ENCODE peak calls at places on chromosomes 16 and 17, in ten cellular contexts. G is H9, E is adrenal gland, Y is K562, P is body of pancreas, J is endothelial cell, D is testis, L is heart left ventricle, W is DND-41, Q is nephron progenitor cell. C is an unnamed sample.

GRCh38 chr17:59702304-59702703 is 4.9 kb downstream of the PTRH2 start:
- DNase-seq in E (no peak), W (no peak), D (no peak), G (no peak), Q (no peak), Y (peak), L (no peak), P (no peak), J (no peak), C (no peak)

GRCh38 chr16:69847643-69848042 is 85.5 kb downstream of the WWP2 start:
- DNase-seq in J (no peak), P (no peak), Q (no peak), G (no peak), E (no peak), W (no peak), Y (no peak), L (no peak), D (no peak), C (no peak)

GRCh38 chr16:83720981-83721380 is 86.8 kb upstream of the HSBP1 start:
- DNase-seq in L (no peak), Y (no peak), W (no peak), D (no peak), E (no peak), P (no peak), Q (no peak), J (no peak), G (no peak), C (no peak)

GRCh38 chr16:57950382-57950781 is 20.5 kb downstream of the CNGB1 start:
- DNase-seq in W (no peak), D (no peak), E (no peak), J (no peak), L (no peak), Y (no peak), Q (no peak), G (no peak), P (no peak), C (no peak)

GRCh38 chr16:66703359-66704215 is 7.0 kb upstream of the CMTM4 start:
- DNase-seq in J (no peak), E (no peak), W (no peak), P (no peak), Y (peak), G (no peak), Q (no peak), L (no peak), D (no peak), C (no peak)

GRCh38 chr16:12260647-12261262 is 284.2 kb downstream of the SNX29 start:
- DNase-seq in G (peak), Y (peak), P (no peak), E (no peak), W (no peak), L (peak), D (peak), J (peak), Q (peak), C (no peak)

GRCh38 chr17:29836643-29837042 is 93.4 kb downstream of the SSH2 start:
- DNase-seq in Q (no peak), D (no peak), G (no peak), P (no peak), W (no peak), J (no peak), L (no peak), E (no peak), Y (no peak), C (no peak)

GRCh38 chr17:20121359-20122235 is 112.4 kb downstream of the SPECC1 start:
- DNase-seq in Y (peak), W (peak), G (peak), Q (peak), L (peak), J (peak), P (peak), D (peak), E (peak), C (peak)

GRCh38 chr17:68318103-68318991 is 27.1 kb downstream of the ARSG start:
- DNase-seq in L (no peak), Q (no peak), G (no peak), P (peak), W (no peak), E (peak), J (no peak), D (no peak), Y (no peak), C (no peak)

GRCh38 chr16:1105888-1106620 is 10.0 kb upstream of the C1QTNF8 start:
- DNase-seq in D (peak), W (peak), Y (peak), J (peak), P (peak), Q (peak), E (peak), L (peak), G (peak), C (peak)

GRCh38 chr17:77325826-77326581 is 185.2 kb downstream of the SEC14L1 start:
- DNase-seq in Y (no peak), G (peak), J (no peak), E (no peak), P (no peak), L (peak), W (peak), D (no peak), Q (no peak), C (peak)

GRCh38 chr16:25007284-25007984 is 7.7 kb downstream of the ARHGAP17 start:
- DNase-seq in D (no peak), E (no peak), G (no peak), W (no peak), Y (no peak), Q (no peak), L (no peak), J (no peak), P (no peak), C (no peak)

GRCh38 chr16:50267651-50268050 is 1.3 kb downstream of the ADCY7 start:
- DNase-seq in E (no peak), G (no peak), J (no peak), P (no peak), L (peak), D (no peak), Q (no peak), Y (no peak), W (peak), C (no peak)

GRCh38 chr17:76264425-76264754 is 758 bp upstream of the UBALD2 start:
- DNase-seq in P (no peak), J (no peak), Q (no peak), L (no peak), Y (no peak), E (no peak), G (no peak), D (no peak), W (no peak), C (no peak)

GRCh38 chr17:76262732-76263344 is 2.3 kb upstream of the UBALD2 start:
- DNase-seq in Y (no peak), J (no peak), Q (no peak), G (no peak), E (no peak), D (no peak), L (no peak), P (peak), W (no peak), C (no peak)

GRCh38 chr17:76265624-76266243 is 586 bp downstream of the UBALD2 start:
- DNase-seq in Q (peak), J (peak), Y (peak), D (peak), L (peak), W (peak), P (peak), E (no peak), G (no peak), C (no peak)

GRCh38 chr17:76264755-76265623 is at the start of gene UBALD2:
- DNase-seq in P (peak), E (peak), W (peak), Q (peak), D (peak), G (peak), J (peak), Y (peak), L (peak), C (peak)

GRCh38 chr17:76263896-76264295 is 1.3 kb upstream of the UBALD2 start:
- DNase-seq in G (no peak), Y (no peak), D (no peak), P (no peak), E (no peak), J (no peak), W (no peak), Q (no peak), L (no peak), C (no peak)
- TF ChIP-seq CTCF in G (no peak), Y (no peak), D (no peak), P (no peak), E (no peak), J (no peak), W (no peak), Q (no peak), L (no peak), C (no peak)

GRCh38 chr16:87950765-87951549 is at the start of gene BANP:
- DNase-seq in L (peak), G (peak), Q (peak), J (peak), D (peak), W (peak), Y (peak), E (peak), P (peak), C (peak)
- TF ChIP-seq CTCF in L (peak), G (peak), Q (peak), J (peak), D (peak), W (peak), Y (peak), E (peak), P (peak), C (peak)

DNA sequence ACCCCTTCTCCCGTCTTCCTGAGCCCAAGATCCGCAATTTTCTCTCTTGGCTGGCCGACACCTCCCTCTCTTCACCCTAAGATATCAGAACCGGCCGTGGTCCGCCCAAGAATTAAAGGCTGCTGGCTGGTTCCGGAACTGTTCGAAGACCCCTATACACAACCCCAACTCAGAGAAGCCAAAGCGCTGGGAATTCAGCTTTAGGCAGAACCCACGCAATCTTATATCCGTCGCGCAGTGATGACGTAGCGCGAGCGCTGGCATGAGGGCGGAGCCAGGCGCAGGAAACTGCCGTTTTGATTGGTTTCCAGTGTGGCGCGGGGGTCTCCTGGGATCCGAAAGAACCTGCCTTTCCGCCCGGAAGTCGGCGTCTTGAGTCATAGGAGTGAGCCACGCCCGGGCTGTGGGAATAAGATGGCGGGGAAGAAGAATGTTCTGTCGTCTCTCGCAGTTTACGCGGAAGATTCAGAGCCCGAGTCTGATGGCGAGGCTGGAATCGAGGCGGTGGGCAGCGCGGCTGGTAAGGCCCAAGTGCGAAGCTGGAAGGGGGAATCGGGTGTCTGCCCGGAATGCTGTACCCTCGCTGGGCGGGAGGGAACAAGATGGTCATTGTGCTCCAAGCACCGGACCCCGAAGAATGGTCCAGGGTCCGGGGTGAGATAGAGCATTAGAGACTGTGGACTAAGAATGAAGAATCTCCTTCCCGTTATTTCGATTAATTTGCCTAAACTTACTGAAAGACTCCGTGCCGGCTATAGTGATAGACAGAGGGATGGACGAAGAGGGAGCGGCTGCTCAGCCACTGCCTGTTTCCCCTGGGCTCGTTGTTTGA is at the start of the genes RECQL5 and SAP30BP:
- DNase-seq in L (peak), J (peak), E (peak), Q (peak), D (peak), P (peak), W (peak), Y (peak), G (peak), C (peak)
- TF ChIP-seq CTCF in L (no peak), J (no peak), E (no peak), Q (no peak), D (peak), P (no peak), W (no peak), Y (no peak), G (no peak), C (no peak)

GRCh38 chr16:88662843-88663606 is at the start of gene MVD:
- DNase-seq in W (peak), P (peak), Q (peak), Y (peak), E (peak), L (peak), D (peak), G (peak), J (peak), C (peak)
- TF ChIP-seq CTCF in W (peak), P (no peak), Q (no peak), Y (peak), E (no peak), L (no peak), D (no peak), G (no peak), J (no peak), C (no peak)

DNA sequence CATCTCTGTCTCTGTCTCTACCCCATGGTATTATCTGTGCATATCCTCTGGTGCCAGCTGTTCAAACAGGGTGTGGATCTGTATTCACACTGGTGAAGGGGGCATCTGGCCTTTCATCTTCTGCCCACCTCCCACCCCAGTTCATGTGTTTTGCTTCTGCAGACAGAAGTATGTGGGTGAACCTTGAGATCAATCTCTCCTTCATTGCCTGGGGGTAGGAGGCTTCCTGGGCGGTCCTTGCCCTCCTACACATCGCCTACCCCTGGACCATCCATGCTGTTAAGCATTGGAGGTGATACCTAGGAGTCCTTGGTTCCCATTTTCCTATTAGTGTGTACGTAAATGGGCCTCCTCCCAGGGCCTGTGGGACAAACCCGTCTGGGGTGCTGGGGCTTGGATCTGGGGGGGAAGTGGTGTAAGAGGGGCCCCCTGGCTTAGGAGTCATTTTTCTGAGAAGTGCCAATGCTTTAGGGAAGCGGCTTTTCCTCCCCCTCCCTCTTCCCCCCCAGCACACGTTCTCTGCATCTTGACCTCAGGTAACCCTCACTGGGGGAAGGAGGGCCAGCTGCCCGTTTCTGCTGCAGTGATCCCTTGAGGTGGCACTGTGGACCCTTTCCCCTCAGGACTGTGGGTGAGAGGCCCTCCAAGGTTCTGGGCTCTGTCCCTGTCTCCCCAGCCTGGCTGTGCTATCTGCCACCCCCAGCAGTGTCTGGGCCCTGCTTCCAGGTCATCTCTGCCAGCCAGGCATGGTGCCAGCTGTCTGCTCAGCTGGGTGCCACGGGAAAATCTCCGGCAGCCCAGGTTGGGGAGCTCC is 21.2 kb downstream of the RARA start:
- DNase-seq in J (no peak), Q (no peak), L (peak), G (no peak), D (peak), W (no peak), E (peak), Y (no peak), P (peak), C (no peak)
- TF ChIP-seq CTCF in J (no peak), Q (no peak), L (no peak), G (no peak), D (no peak), W (no peak), E (no peak), Y (no peak), P (no peak), C (no peak)

GRCh38 chr17:74780443-74781238 is 4.5 kb upstream of the NAT9 start:
- DNase-seq in J (peak), G (peak), P (no peak), W (no peak), L (no peak), Q (no peak), Y (peak), D (no peak), E (no peak), C (no peak)
- TF ChIP-seq CTCF in J (no peak), G (peak), P (no peak), W (peak), L (no peak), Q (peak), Y (peak), D (no peak), E (peak), C (peak)

DNA sequence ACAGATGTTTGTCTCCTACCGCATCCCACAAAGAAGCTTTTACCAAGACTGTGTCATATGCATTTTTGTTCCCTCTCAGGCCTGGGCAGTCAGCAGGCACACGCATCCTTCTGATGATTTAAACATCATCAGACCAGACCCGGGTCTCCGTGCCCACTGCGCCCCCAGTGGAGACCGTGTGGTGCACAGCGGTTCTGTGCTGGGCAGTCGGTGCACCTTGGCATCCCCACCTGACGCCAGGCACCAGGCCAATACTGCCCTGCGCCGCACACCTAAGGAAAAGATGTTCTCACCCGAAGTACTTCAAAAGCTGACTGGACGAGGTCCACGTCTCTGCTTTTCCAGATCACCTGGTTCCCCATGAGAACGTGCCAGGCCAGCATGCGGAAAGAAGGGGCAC is 10.6 kb upstream of the PLD6 start:
- DNase-seq in J (no peak), P (no peak), L (peak), E (no peak), Q (no peak), Y (no peak), G (peak), D (no peak), W (no peak), C (no peak)
- TF ChIP-seq CTCF in J (no peak), P (no peak), L (no peak), E (no peak), Q (no peak), Y (no peak), G (peak), D (no peak), W (peak), C (no peak)

GRCh38 chr16:54291107-54291980 is 4.8 kb upstream of the IRX3 start:
- DNase-seq in G (peak), D (no peak), Y (no peak), P (no peak), E (no peak), W (no peak), Q (peak), L (no peak), J (peak), C (no peak)
- TF ChIP-seq CTCF in G (no peak), D (no peak), Y (no peak), P (no peak), E (no peak), W (no peak), Q (no peak), L (no peak), J (no peak), C (no peak)

C was measured in osteocyte.